ENCODE peak calls at places on chromosome 12, in five cellular contexts. C, P, N, Z and U are unnamed samples. For H3K4me1, the result is how much of the 10 kb centered on the place peaks cover.

GRCh38 chr12:125071456-125071855 is 6.2 kb downstream of the AACS start:
- DNase-seq in N (no peak), C (no peak), Z (no peak), P (no peak), U (no peak)

GRCh38 chr12:26863515-26863914 is 30.5 kb upstream of the ITPR2 start:
- DNase-seq in P (no peak), N (no peak), C (peak), Z (no peak), U (no peak)

GRCh38 chr12:104632724-104633181 is 176.0 kb downstream of the CHST11 start:
- DNase-seq in P (no peak), C (no peak), Z (no peak), N (peak), U (no peak)

GRCh38 chr12:27142102-27142721 is 59.8 kb upstream of the C12orf71 start:
- DNase-seq in N (peak), C (peak), P (peak), Z (peak), U (peak)

GRCh38 chr12:85076688-85077430 is 40.7 kb downstream of the LRRIQ1 start:
- DNase-seq in N (peak), C (peak), Z (no peak), P (peak), U (peak)

GRCh38 chr12:47779301-47779942 is 6.4 kb downstream of the SLC48A1 start:
- DNase-seq in N (peak), Z (peak), P (peak), C (peak), U (peak)

GRCh38 chr12:1328385-1328784 is 266.0 kb downstream of the FBXL14 start:
- DNase-seq in N (no peak), Z (no peak), P (no peak), C (no peak), U (no peak)

GRCh38 chr12:92424338-92424737 is 278.5 kb upstream of the PLEKHG7 start:
- DNase-seq in P (no peak), N (peak), Z (no peak), C (no peak), U (no peak)

GRCh38 chr12:29286081-29286800 is 94.7 kb downstream of the ERGIC2 start:
- DNase-seq in Z (no peak), P (no peak), N (peak), C (no peak), U (no peak)

GRCh38 chr12:109199324-109199723 is 82.9 kb downstream of the ACACB start:
- DNase-seq in P (no peak), C (no peak), Z (no peak), N (no peak), U (no peak)

GRCh38 chr12:110088936-110089335 is 35.2 kb upstream of the IFT81 start:
- DNase-seq in Z (no peak), C (no peak), N (no peak), P (no peak), U (no peak)

GRCh38 chr12:120625557-120626419 is 14.6 kb upstream of the CABP1 start:
- DNase-seq in P (no peak), Z (peak), N (no peak), C (peak), U (no peak)

GRCh38 chr12:27524839-27525238 is 833 bp downstream of the PPFIBP1 start:
- DNase-seq in N (no peak), P (no peak), Z (no peak), C (no peak), U (peak)

GRCh38 chr12:110501378-110501721 is 561 bp downstream of the VPS29 start:
- DNase-seq in N (peak), C (peak), P (peak), Z (no peak), U (peak)

GRCh38 chr12:81992461-81992860 is 233.3 kb upstream of the PPFIA2 start:
- DNase-seq in C (peak), N (no peak), P (no peak), Z (no peak), U (no peak)

GRCh38 chr12:82619644-82620043 is 67.1 kb upstream of the TMTC2 start:
- DNase-seq in P (no peak), C (no peak), Z (no peak), N (no peak), U (no peak)

GRCh38 chr12:102966200-102966941 is 8.9 kb downstream of the ASCL1 start:
- DNase-seq in Z (no peak), P (no peak), N (no peak), C (peak), U (no peak)

GRCh38 chr12:71947645-71948105 is 9.0 kb downstream of the TPH2 start:
- DNase-seq in N (peak), C (peak), P (peak), Z (no peak), U (peak)

GRCh38 chr12:92136883-92137582 is 8.6 kb downstream of the BTG1 start:
- DNase-seq in C (peak), Z (no peak), P (peak), N (peak), U (no peak)

GRCh38 chr12:110960795-110961194 is 40.4 kb upstream of the MYL2 start:
- DNase-seq in N (no peak), Z (no peak), C (no peak), P (no peak), U (no peak)

GRCh38 chr12:68636268-68636667 is 25.6 kb downstream of the RAP1B start:
- DNase-seq in N (peak), P (no peak), C (no peak), Z (no peak), U (peak)

GRCh38 chr12:6375269-6376078 is at the start of gene SCNN1A:
- DNase-seq in C (peak), P (no peak), N (no peak), Z (no peak), U (peak)

GRCh38 chr12:71840226-71840847 is 778 bp downstream of the TBC1D15 start:
- DNase-seq in P (peak), N (peak), Z (peak), C (no peak), U (peak)

DNA sequence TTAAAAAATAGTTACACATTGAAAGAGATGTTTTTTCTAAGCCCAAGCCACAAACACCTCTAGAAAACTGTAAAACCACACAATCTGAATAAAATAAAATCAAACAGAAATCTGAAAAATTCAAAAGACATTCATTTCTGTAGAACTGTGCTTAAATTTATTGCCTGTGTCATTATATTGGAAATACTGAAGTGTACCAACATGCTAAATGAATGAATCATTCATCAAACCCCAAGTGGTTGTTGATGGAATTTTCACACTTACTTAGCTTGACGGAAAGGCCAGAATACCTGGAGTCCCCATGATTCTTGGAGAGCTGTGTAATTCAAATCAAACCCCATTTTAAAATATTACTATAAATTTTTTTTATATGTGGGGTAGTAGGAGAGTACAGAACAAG is 2.7 kb downstream of the KITLG start:
- DNase-seq in Z (no peak), N (peak), P (no peak), C (no peak), U (no peak)
- H3K4me1 ChIP-seq in Z (under half), N (under half), P (under half), C (under half), U (under half)

GRCh38 chr12:57737467-57738141 is 938 bp downstream of the AGAP2 start:
- DNase-seq in P (no peak), C (peak), N (no peak), Z (no peak), U (no peak)
- TF ChIP-seq EZH2 in P (no peak), C (peak), N (peak), Z (no peak), U (no peak)

GRCh38 chr12:10362325-10362724 is 27.5 kb downstream of the KLRK1 start:
- DNase-seq in C (no peak), P (no peak), N (no peak), Z (no peak), U (no peak)
- H2AFZ ChIP-seq in C (peak), P (no peak), N (peak), Z (peak), U (no peak)

GRCh38 chr12:122031342-122032216 is 9.9 kb downstream of the BCL7A start:
- DNase-seq in C (peak), N (no peak), P (no peak), Z (peak), U (no peak)
- H3K4me1 ChIP-seq in C (under half), N (under half), P (under half), Z (under half), U (under half)

GRCh38 chr12:57609091-57609780 is 2.0 kb upstream of the ARHGEF25 start:
- DNase-seq in N (no peak), C (peak), P (no peak), Z (peak), U (no peak)

GRCh38 chr12:57611116-57611809 is at the start of gene ARHGEF25:
- DNase-seq in Z (peak), P (peak), N (no peak), C (peak), U (peak)

GRCh38 chr12:57611810-57612710 is 825 bp downstream of the ARHGEF25 start:
- DNase-seq in P (no peak), N (no peak), C (no peak), Z (no peak), U (no peak)

GRCh38 chr12:57609781-57610552 is 1.3 kb upstream of the ARHGEF25 start:
- DNase-seq in C (peak), P (no peak), Z (no peak), N (no peak), U (no peak)

DNA sequence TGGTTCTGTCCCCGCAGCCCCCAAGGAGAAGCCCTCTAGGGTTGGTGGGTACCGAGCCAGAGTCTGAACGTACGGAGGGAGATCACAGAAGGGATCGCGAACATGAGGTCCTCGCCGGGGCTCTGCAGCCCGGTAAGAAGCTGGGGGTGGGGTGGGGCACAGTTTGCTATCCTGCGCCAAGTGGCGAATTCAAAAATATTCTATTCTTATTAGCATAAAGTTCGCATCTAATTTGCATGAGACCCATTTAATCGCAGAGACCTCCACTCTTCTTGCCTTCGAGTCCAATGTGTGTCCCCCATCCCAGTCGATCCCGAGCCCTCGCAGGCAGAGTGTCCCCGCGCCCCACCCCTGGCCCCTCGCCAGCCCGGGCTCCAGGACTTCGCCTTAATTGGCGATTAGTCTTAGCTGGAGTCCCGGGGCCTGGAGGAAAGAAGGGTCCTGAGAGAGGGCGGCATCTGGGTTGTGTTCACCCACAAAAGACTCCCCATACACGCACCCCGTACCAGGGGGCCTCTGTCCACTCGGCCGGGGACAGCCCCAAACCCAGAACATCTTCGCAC is 601 bp upstream of the ARHGEF25 start:
- DNase-seq in N (no peak), P (no peak), Z (no peak), C (peak), U (no peak)
- TF ChIP-seq EZH2 in N (no peak), P (no peak), Z (no peak), C (no peak), U (no peak)

GRCh38 chr12:18951219-18951618 is 178.3 kb upstream of the PLEKHA5 start:
- DNase-seq in P (no peak), Z (no peak), C (no peak), N (no peak), U (no peak)

DNA sequence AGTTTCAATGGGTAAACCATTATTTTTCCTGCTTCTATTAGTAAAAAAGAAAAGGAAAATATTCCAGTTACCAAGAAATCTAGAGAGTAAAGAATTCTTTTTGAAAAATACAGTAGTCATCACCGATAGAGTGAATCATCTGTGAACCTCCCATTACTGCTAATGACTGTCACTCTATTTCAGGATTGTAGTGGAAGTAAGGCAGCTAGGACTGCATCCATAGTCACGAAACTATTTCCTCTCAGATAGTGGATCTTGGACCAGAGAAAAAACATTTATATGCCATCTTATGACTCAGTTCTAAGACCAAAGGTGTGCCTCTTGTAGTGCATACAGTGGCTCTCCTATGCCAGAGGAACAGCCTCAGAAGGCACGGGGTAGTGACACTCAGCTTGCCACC is 173.9 kb upstream of the PLEKHA5 start:
- DNase-seq in C (no peak), Z (no peak), P (no peak), N (peak), U (no peak)
- H2AFZ ChIP-seq in C (no peak), Z (no peak), P (no peak), N (no peak), U (no peak)

GRCh38 chr12:107368586-107368985 is 275.2 kb upstream of the CRY1 start:
- DNase-seq in P (no peak), Z (no peak), C (no peak), N (no peak), U (no peak)
- H3K4me1 ChIP-seq in P (under half), Z (under half), C (under half), N (under half), U (under half)